ENCODE peak calls at places on chromosomes 6 and 20, in nine cellular contexts. One of them, this sample, is unnamed.

GRCh38 chr20:31517373-31517772 is 3.1 kb downstream of the HM13 start:
- DNase-seq in heart left ventricle: no peak
- DNase-seq in mucosa of descending colon: peak; percentile 49
- DNase-seq in psoas muscle: peak; percentile 49
- DNase-seq in fibroblast of lung: peak; percentile 60
- DNase-seq in suprapubic skin: peak; percentile 73
- DNase-seq in gastrocnemius medialis: peak; percentile 86
- DNase-seq in MM.1S: no peak
- DNase-seq in cardiac muscle cell: peak; percentile 50
- DNase-seq in this sample: peak; percentile 57

GRCh38 chr6:81362246-81362645 is 390.2 kb downstream of the TENT5A start:
- DNase-seq in gastrocnemius medialis: no peak
- DNase-seq in MM.1S: no peak
- DNase-seq in mucosa of descending colon: no peak
- DNase-seq in psoas muscle: no peak
- DNase-seq in fibroblast of lung: peak; percentile 50
- DNase-seq in cardiac muscle cell: no peak
- DNase-seq in suprapubic skin: no peak
- DNase-seq in heart left ventricle: no peak
- DNase-seq in this sample: no peak

GRCh38 chr20:6651561-6651960 is 115.9 kb upstream of the BMP2 start:
- DNase-seq in heart left ventricle: no peak
- DNase-seq in psoas muscle: no peak
- DNase-seq in mucosa of descending colon: no peak
- DNase-seq in gastrocnemius medialis: no peak
- DNase-seq in suprapubic skin: no peak
- DNase-seq in MM.1S: no peak
- DNase-seq in cardiac muscle cell: no peak
- DNase-seq in fibroblast of lung: no peak
- DNase-seq in this sample: no peak

GRCh38 chr20:19483309-19483708 is 270.9 kb downstream of the SLC24A3 start:
- DNase-seq in mucosa of descending colon: no peak
- DNase-seq in gastrocnemius medialis: no peak
- DNase-seq in cardiac muscle cell: no peak
- DNase-seq in fibroblast of lung: no peak
- DNase-seq in MM.1S: no peak
- DNase-seq in psoas muscle: no peak
- DNase-seq in suprapubic skin: no peak
- DNase-seq in heart left ventricle: no peak
- DNase-seq in this sample: no peak

GRCh38 chr6:93059911-93060310 is 359.4 kb downstream of the EPHA7 start:
- DNase-seq in heart left ventricle: no peak
- DNase-seq in fibroblast of lung: no peak
- DNase-seq in gastrocnemius medialis: no peak
- DNase-seq in psoas muscle: no peak
- DNase-seq in suprapubic skin: no peak
- DNase-seq in MM.1S: no peak
- DNase-seq in mucosa of descending colon: no peak
- DNase-seq in cardiac muscle cell: no peak
- DNase-seq in this sample: peak; percentile 36

GRCh38 chr6:18990313-18990978 is 603.3 kb downstream of the RNF144B start:
- DNase-seq in fibroblast of lung: peak; percentile 55
- DNase-seq in heart left ventricle: peak; percentile 80
- DNase-seq in MM.1S: peak; percentile 23
- DNase-seq in gastrocnemius medialis: peak; percentile 16
- DNase-seq in mucosa of descending colon: peak; percentile 79
- DNase-seq in psoas muscle: peak; percentile 49
- DNase-seq in suprapubic skin: peak; percentile 69
- DNase-seq in cardiac muscle cell: peak; percentile 62
- DNase-seq in this sample: peak; percentile 64

GRCh38 chr6:167860546-167861226 is 34.0 kb downstream of the AFDN start:
- DNase-seq in gastrocnemius medialis: no peak
- DNase-seq in cardiac muscle cell: no peak
- DNase-seq in suprapubic skin: no peak
- DNase-seq in MM.1S: no peak
- DNase-seq in heart left ventricle: no peak
- DNase-seq in mucosa of descending colon: no peak
- DNase-seq in fibroblast of lung: no peak
- DNase-seq in psoas muscle: no peak
- DNase-seq in this sample: no peak

GRCh38 chr6:81890846-81891245 is 138.4 kb upstream of the TENT5A start:
- DNase-seq in gastrocnemius medialis: no peak
- DNase-seq in MM.1S: no peak
- DNase-seq in fibroblast of lung: peak; percentile 66
- DNase-seq in heart left ventricle: no peak
- DNase-seq in suprapubic skin: no peak
- DNase-seq in psoas muscle: no peak
- DNase-seq in cardiac muscle cell: peak; percentile 36
- DNase-seq in mucosa of descending colon: no peak
- DNase-seq in this sample: no peak

GRCh38 chr20:12108842-12109241 is 191.1 kb downstream of the BTBD3 start:
- DNase-seq in cardiac muscle cell: no peak
- DNase-seq in heart left ventricle: no peak
- DNase-seq in mucosa of descending colon: no peak
- DNase-seq in psoas muscle: no peak
- DNase-seq in fibroblast of lung: no peak
- DNase-seq in suprapubic skin: no peak
- DNase-seq in MM.1S: no peak
- DNase-seq in gastrocnemius medialis: no peak
- DNase-seq in this sample: no peak

GRCh38 chr20:34415079-34415478 is 52.0 kb downstream of the ITCH start:
- DNase-seq in heart left ventricle: no peak
- DNase-seq in MM.1S: peak; percentile 83
- DNase-seq in fibroblast of lung: no peak
- DNase-seq in cardiac muscle cell: no peak
- DNase-seq in gastrocnemius medialis: peak; percentile 34
- DNase-seq in psoas muscle: no peak
- DNase-seq in mucosa of descending colon: no peak
- DNase-seq in suprapubic skin: no peak
- DNase-seq in this sample: no peak

GRCh38 chr20:60170116-60170515 is 211.9 kb downstream of the CDH26 start:
- DNase-seq in fibroblast of lung: no peak
- DNase-seq in suprapubic skin: no peak
- DNase-seq in mucosa of descending colon: no peak
- DNase-seq in psoas muscle: no peak
- DNase-seq in cardiac muscle cell: no peak
- DNase-seq in gastrocnemius medialis: no peak
- DNase-seq in MM.1S: no peak
- DNase-seq in heart left ventricle: no peak
- DNase-seq in this sample: no peak

GRCh38 chr20:21361266-21361665 is 36.1 kb downstream of the NKX2-4 start:
- DNase-seq in psoas muscle: no peak
- DNase-seq in cardiac muscle cell: peak; percentile 35
- DNase-seq in gastrocnemius medialis: no peak
- DNase-seq in suprapubic skin: no peak
- DNase-seq in heart left ventricle: no peak
- DNase-seq in MM.1S: no peak
- DNase-seq in fibroblast of lung: peak; percentile 16
- DNase-seq in mucosa of descending colon: no peak
- DNase-seq in this sample: no peak

GRCh38 chr6:107237992-107238660 is 122.8 kb upstream of the BEND3 start:
- DNase-seq in MM.1S: no peak
- DNase-seq in psoas muscle: no peak
- DNase-seq in suprapubic skin: no peak
- DNase-seq in fibroblast of lung: no peak
- DNase-seq in cardiac muscle cell: peak; percentile 56
- DNase-seq in mucosa of descending colon: no peak
- DNase-seq in heart left ventricle: no peak
- DNase-seq in gastrocnemius medialis: no peak
- DNase-seq in this sample: no peak

GRCh38 chr6:16766043-16766521 is 4.8 kb upstream of the ATXN1 start:
- DNase-seq in mucosa of descending colon: no peak
- DNase-seq in MM.1S: peak; percentile 66
- DNase-seq in fibroblast of lung: peak; percentile 94
- DNase-seq in psoas muscle: no peak
- DNase-seq in heart left ventricle: no peak
- DNase-seq in gastrocnemius medialis: no peak
- DNase-seq in cardiac muscle cell: no peak
- DNase-seq in suprapubic skin: no peak
- DNase-seq in this sample: no peak

GRCh38 chr6:39057251-39058155 is 8.9 kb downstream of the GLP1R start:
- DNase-seq in mucosa of descending colon: no peak
- DNase-seq in gastrocnemius medialis: no peak
- DNase-seq in fibroblast of lung: no peak
- DNase-seq in MM.1S: no peak
- DNase-seq in psoas muscle: no peak
- DNase-seq in cardiac muscle cell: no peak
- DNase-seq in suprapubic skin: peak; percentile 30
- DNase-seq in heart left ventricle: no peak
- DNase-seq in this sample: no peak

GRCh38 chr20:48879609-48880008 is 41.9 kb upstream of the ARFGEF2 start:
- DNase-seq in cardiac muscle cell: peak; percentile 40
- DNase-seq in heart left ventricle: no peak
- DNase-seq in fibroblast of lung: no peak
- DNase-seq in mucosa of descending colon: no peak
- DNase-seq in MM.1S: no peak
- DNase-seq in gastrocnemius medialis: no peak
- DNase-seq in suprapubic skin: no peak
- DNase-seq in psoas muscle: no peak
- DNase-seq in this sample: no peak

DNA sequence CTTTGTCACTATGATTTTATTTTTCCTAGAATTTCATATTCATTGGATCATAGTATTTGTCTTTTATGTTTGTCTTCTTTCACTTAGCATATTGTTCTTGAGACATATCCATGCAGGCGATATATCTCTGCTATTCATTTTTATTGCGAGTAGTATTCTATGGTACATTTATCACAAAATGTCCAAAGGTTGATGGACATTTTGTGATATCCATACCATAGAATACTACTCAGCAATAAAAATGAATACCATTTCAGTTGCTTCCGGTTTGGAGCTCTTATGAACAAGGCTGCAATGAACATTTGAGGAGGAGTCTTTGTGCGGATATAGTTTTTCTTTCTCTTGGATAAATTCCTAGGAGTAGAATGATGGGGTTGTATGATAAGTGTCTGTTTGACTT is 28.8 kb upstream of the EYA2 start:
- DNase-seq in mucosa of descending colon: no peak
- DNase-seq in cardiac muscle cell: no peak
- DNase-seq in fibroblast of lung: no peak
- DNase-seq in gastrocnemius medialis: no peak
- DNase-seq in MM.1S: no peak
- DNase-seq in heart left ventricle: no peak
- DNase-seq in psoas muscle: no peak
- DNase-seq in suprapubic skin: no peak
- DNase-seq in this sample: no peak
- H3K4me1 ChIP-seq in mucosa of descending colon: no peaks in the 10 kb centered on the region
- H3K4me1 ChIP-seq in cardiac muscle cell: no peaks in the 10 kb centered on the region
- H3K4me1 ChIP-seq in fibroblast of lung: no peaks in the 10 kb centered on the region
- H3K4me1 ChIP-seq in gastrocnemius medialis: no peaks in the 10 kb centered on the region
- H3K4me1 ChIP-seq in MM.1S: no peaks in the 10 kb centered on the region
- H3K4me1 ChIP-seq in heart left ventricle: no peaks in the 10 kb centered on the region
- H3K4me1 ChIP-seq in psoas muscle: no peaks in the 10 kb centered on the region
- H3K4me1 ChIP-seq in suprapubic skin: no peaks in the 10 kb centered on the region
- H3K4me1 ChIP-seq in this sample: no peaks in the 10 kb centered on the region

DNA sequence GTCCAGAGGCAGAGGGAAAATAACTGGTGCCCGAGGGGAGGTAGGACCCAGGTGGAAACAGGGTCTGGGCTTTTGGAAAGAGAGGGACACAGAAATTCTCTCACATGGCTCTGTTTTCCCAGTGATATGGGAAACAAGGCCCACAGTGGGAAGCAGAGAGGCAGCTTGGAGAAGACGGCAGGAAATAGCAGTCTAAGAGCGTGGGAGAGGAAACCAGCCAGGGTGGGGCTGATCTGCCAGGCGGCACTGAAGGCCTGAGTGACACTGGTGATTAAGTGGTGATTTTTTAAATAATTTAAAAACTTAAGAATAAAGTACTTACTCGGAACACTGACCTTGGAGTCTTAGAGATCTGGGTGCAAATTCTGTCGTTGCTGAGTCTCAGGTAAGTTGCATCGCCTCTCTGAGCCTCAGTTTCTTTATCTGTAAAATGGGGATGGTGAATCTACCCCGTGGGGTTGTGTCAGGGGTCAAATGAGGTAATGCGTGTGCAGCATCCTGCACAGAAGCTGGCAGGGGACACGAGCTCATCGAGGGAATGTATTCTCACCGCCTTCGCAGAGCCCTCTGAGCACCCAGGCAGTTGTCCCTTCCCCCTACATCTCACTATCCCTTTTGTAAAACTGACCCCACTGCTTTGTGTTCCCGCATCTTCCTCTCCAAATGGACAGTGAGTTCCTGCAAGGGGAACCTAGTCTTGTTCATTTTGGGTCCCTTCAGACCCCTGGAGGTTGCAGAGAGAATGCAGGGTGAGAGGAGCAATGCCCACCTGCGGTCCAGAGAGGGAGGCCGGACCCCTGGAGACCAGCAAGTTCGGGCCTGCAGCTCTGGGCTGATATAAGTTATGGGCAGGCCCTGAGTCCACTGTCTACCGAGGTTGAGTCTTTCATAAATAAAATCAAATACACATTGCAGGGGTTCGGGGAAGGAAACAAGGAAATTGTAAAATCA is 228.6 kb upstream of the PMEPA1 start:
- DNase-seq in heart left ventricle: peak; percentile 41
- DNase-seq in MM.1S: no peak
- DNase-seq in psoas muscle: no peak
- DNase-seq in cardiac muscle cell: peak; percentile 16
- DNase-seq in fibroblast of lung: no peak
- DNase-seq in mucosa of descending colon: no peak
- DNase-seq in gastrocnemius medialis: no peak
- DNase-seq in suprapubic skin: no peak
- DNase-seq in this sample: no peak
- TF ChIP-seq CTCF in heart left ventricle: no peak
- TF ChIP-seq CTCF in MM.1S: no peak
- TF ChIP-seq CTCF in psoas muscle: no peak
- TF ChIP-seq CTCF in cardiac muscle cell: no peak
- TF ChIP-seq CTCF in fibroblast of lung: no peak
- TF ChIP-seq CTCF in mucosa of descending colon: no peak
- TF ChIP-seq CTCF in gastrocnemius medialis: no peak
- TF ChIP-seq CTCF in suprapubic skin: no peak
- TF ChIP-seq CTCF in this sample: no peak

DNA sequence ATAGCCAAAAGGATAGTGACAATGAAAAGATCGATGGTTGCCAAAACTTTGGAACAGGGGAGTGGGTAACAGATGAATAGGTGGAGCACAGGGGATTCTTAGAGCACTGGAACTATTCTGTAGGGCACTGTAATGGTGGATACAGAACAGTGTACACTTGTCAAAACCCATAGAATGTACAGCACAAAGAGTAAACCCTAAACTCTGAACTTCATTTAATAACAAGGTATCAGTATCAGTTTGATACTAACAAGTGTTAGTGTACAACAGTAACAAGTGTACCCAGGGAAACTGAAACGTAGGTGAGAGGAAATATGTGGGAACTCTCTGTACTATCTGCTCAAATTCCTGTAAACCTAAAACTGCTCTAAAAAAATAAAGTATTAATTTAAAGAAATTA is 179.2 kb downstream of the HACE1 start:
- DNase-seq in MM.1S: no peak
- DNase-seq in cardiac muscle cell: no peak
- DNase-seq in mucosa of descending colon: no peak
- DNase-seq in suprapubic skin: no peak
- DNase-seq in heart left ventricle: no peak
- DNase-seq in psoas muscle: no peak
- DNase-seq in gastrocnemius medialis: no peak
- DNase-seq in fibroblast of lung: no peak
- DNase-seq in this sample: no peak
- H3K4me1 ChIP-seq in MM.1S: no peaks in the 10 kb centered on the region
- H3K4me1 ChIP-seq in cardiac muscle cell: peaks cover 3% of the 10 kb centered on the region
- H3K4me1 ChIP-seq in mucosa of descending colon: no peaks in the 10 kb centered on the region
- H3K4me1 ChIP-seq in suprapubic skin: no peaks in the 10 kb centered on the region
- H3K4me1 ChIP-seq in heart left ventricle: no peaks in the 10 kb centered on the region
- H3K4me1 ChIP-seq in psoas muscle: no peaks in the 10 kb centered on the region
- H3K4me1 ChIP-seq in gastrocnemius medialis: no peaks in the 10 kb centered on the region
- H3K4me1 ChIP-seq in fibroblast of lung: no peaks in the 10 kb centered on the region
- H3K4me1 ChIP-seq in this sample: peaks cover 5% of the 10 kb centered on the region

GRCh38 chr6:133504761-133505160 is 263.6 kb downstream of the EYA4 start:
- DNase-seq in mucosa of descending colon: no peak
- DNase-seq in gastrocnemius medialis: no peak
- DNase-seq in psoas muscle: no peak
- DNase-seq in MM.1S: no peak
- DNase-seq in cardiac muscle cell: peak; percentile 39
- DNase-seq in fibroblast of lung: peak; percentile 8
- DNase-seq in heart left ventricle: no peak
- DNase-seq in suprapubic skin: no peak
- DNase-seq in this sample: no peak
- TF ChIP-seq CTCF in mucosa of descending colon: no peak
- TF ChIP-seq CTCF in gastrocnemius medialis: no peak
- TF ChIP-seq CTCF in psoas muscle: no peak
- TF ChIP-seq CTCF in MM.1S: no peak
- TF ChIP-seq CTCF in cardiac muscle cell: no peak
- TF ChIP-seq CTCF in fibroblast of lung: no peak
- TF ChIP-seq CTCF in heart left ventricle: no peak
- TF ChIP-seq CTCF in suprapubic skin: no peak
- TF ChIP-seq CTCF in this sample: no peak